ENCODE peak calls at places on chromosomes 6 and 20, in four cellular contexts. X, D, S and C are unnamed samples.

GRCh38 chr6:113328886-113329381 is 528.2 kb upstream of the MARCKS start:
- DNase-seq in X (no peak), D (no peak), S (no peak), C (no peak)

GRCh38 chr6:15378864-15379263 is 133.0 kb downstream of the JARID2 start:
- DNase-seq in X (no peak), D (no peak), S (no peak), C (no peak)

GRCh38 chr6:34132486-34133185 is 13.3 kb downstream of the GRM4 start:
- DNase-seq in X (no peak), D (no peak), S (no peak), C (no peak)

GRCh38 chr6:1608222-1608975 is 1.3 kb upstream of the FOXC1 start:
- DNase-seq in X (no peak), D (no peak), S (no peak), C (no peak)

GRCh38 chr6:151059612-151060095 is 180.1 kb upstream of the AKAP12 start:
- DNase-seq in X (no peak), D (no peak), S (no peak), C (no peak)

GRCh38 chr6:34564181-34564580 is 8.1 kb upstream of the SPDEF start:
- DNase-seq in X (no peak), D (no peak), S (no peak), C (no peak)

GRCh38 chr6:109406196-109406595 is 23.9 kb upstream of the CD164 start:
- DNase-seq in X (no peak), D (no peak), S (no peak), C (no peak)

GRCh38 chr6:152232494-152233151 is 404.5 kb downstream of the SYNE1 start:
- DNase-seq in X (no peak), D (no peak), S (no peak), C (no peak)

GRCh38 chr20:63022501-63022900 is 15.7 kb upstream of the BHLHE23 start:
- DNase-seq in X (no peak), D (no peak), S (no peak), C (no peak)

GRCh38 chr6:4603856-4604369 is 172.3 kb upstream of the CDYL start:
- DNase-seq in X (no peak), D (no peak), S (no peak), C (no peak)

GRCh38 chr6:13924146-13924948 is 405 bp upstream of the RNF182 start:
- DNase-seq in X (no peak), D (peak), S (no peak), C (peak)

GRCh38 chr6:105850636-105851035 is 235.5 kb upstream of the PRDM1 start:
- DNase-seq in X (no peak), D (no peak), S (no peak), C (no peak)

GRCh38 chr6:131043902-131044447 is 19.1 kb downstream of the EPB41L2 start:
- DNase-seq in X (no peak), D (no peak), S (no peak), C (no peak)

GRCh38 chr6:166629628-166630027 is 2.6 kb upstream of the RPS6KA2 start:
- DNase-seq in X (no peak), D (no peak), S (no peak), C (no peak)

GRCh38 chr6:25176466-25176865 is 102.7 kb upstream of the CARMIL1 start:
- DNase-seq in X (no peak), D (no peak), S (no peak), C (no peak)

GRCh38 chr20:37941332-37941731 is 38.4 kb downstream of the VSTM2L start:
- DNase-seq in X (no peak), D (no peak), S (no peak), C (no peak)

GRCh38 chr6:77666340-77666739 is 13.5 kb downstream of the MEI4 start:
- DNase-seq in X (no peak), D (no peak), S (no peak), C (no peak)

GRCh38 chr6:11648436-11648775 is 110.9 kb downstream of the TMEM170B start:
- DNase-seq in X (no peak), D (no peak), S (no peak), C (no peak)

GRCh38 chr6:167407239-167408064 is 82.6 kb downstream of the TTLL2 start:
- DNase-seq in X (no peak), D (peak), S (no peak), C (no peak)

GRCh38 chr20:62523473-62524203 is 47.8 kb upstream of the GATA5 start:
- DNase-seq in X (peak), D (no peak), S (no peak), C (no peak)